ENCODE peak calls at places on chromosome 22, in ten cellular contexts. One of them, this sample, is unnamed.

GRCh38 chr22:24423519-24424000 is 3.8 kb upstream of the ADORA2A start:
- DNase-seq in tibial nerve: no peak
- DNase-seq in NCI-H774: no peak
- DNase-seq in substantia nigra: no peak
- DNase-seq in adipocyte: peak; percentile 80
- DNase-seq in stimulated activated naive CD8-positive, alpha-beta T cell treated with anti-CD3 and anti-CD28 coated beads, Interleukin-15, amount 100 ng/mL, for 72 hours: peak; percentile 75
- DNase-seq in GM23248: peak; percentile 71
- DNase-seq in GM23338: peak; percentile 70
- DNase-seq in activated CD8-positive, alpha-beta memory T cell treated with anti-CD3 and anti-CD28 coated beads for 1 hour: no peak
- DNase-seq in BJ: no peak
- DNase-seq in this sample: no peak

GRCh38 chr22:35375031-35375430 is 5.9 kb upstream of the HMOX1 start:
- DNase-seq in NCI-H774: no peak
- DNase-seq in BJ: no peak
- DNase-seq in activated CD8-positive, alpha-beta memory T cell treated with anti-CD3 and anti-CD28 coated beads for 1 hour: no peak
- DNase-seq in tibial nerve: no peak
- DNase-seq in stimulated activated naive CD8-positive, alpha-beta T cell treated with anti-CD3 and anti-CD28 coated beads, Interleukin-15, amount 100 ng/mL, for 72 hours: no peak
- DNase-seq in GM23248: peak; percentile 77
- DNase-seq in GM23338: no peak
- DNase-seq in adipocyte: no peak
- DNase-seq in substantia nigra: no peak
- DNase-seq in this sample: no peak

GRCh38 chr22:32480238-32480637 is 5.6 kb downstream of the FBXO7 start:
- DNase-seq in NCI-H774: no peak
- DNase-seq in substantia nigra: no peak
- DNase-seq in GM23248: no peak
- DNase-seq in stimulated activated naive CD8-positive, alpha-beta T cell treated with anti-CD3 and anti-CD28 coated beads, Interleukin-15, amount 100 ng/mL, for 72 hours: no peak
- DNase-seq in BJ: no peak
- DNase-seq in activated CD8-positive, alpha-beta memory T cell treated with anti-CD3 and anti-CD28 coated beads for 1 hour: no peak
- DNase-seq in adipocyte: no peak
- DNase-seq in tibial nerve: no peak
- DNase-seq in GM23338: no peak
- DNase-seq in this sample: no peak

GRCh38 chr22:24517446-24517845 is 22.3 kb downstream of the UPB1 start:
- DNase-seq in substantia nigra: no peak
- DNase-seq in stimulated activated naive CD8-positive, alpha-beta T cell treated with anti-CD3 and anti-CD28 coated beads, Interleukin-15, amount 100 ng/mL, for 72 hours: no peak
- DNase-seq in adipocyte: no peak
- DNase-seq in GM23248: no peak
- DNase-seq in BJ: no peak
- DNase-seq in activated CD8-positive, alpha-beta memory T cell treated with anti-CD3 and anti-CD28 coated beads for 1 hour: no peak
- DNase-seq in GM23338: no peak
- DNase-seq in NCI-H774: no peak
- DNase-seq in tibial nerve: no peak
- DNase-seq in this sample: no peak

GRCh38 chr22:46351131-46351735 is 15.7 kb downstream of the TRMU start:
- DNase-seq in BJ: no peak
- DNase-seq in adipocyte: no peak
- DNase-seq in activated CD8-positive, alpha-beta memory T cell treated with anti-CD3 and anti-CD28 coated beads for 1 hour: no peak
- DNase-seq in NCI-H774: no peak
- DNase-seq in substantia nigra: no peak
- DNase-seq in tibial nerve: no peak
- DNase-seq in stimulated activated naive CD8-positive, alpha-beta T cell treated with anti-CD3 and anti-CD28 coated beads, Interleukin-15, amount 100 ng/mL, for 72 hours: no peak
- DNase-seq in GM23338: no peak
- DNase-seq in GM23248: no peak
- DNase-seq in this sample: no peak

GRCh38 chr22:50252081-50253045 is 1.3 kb upstream of the HDAC10 start:
- DNase-seq in substantia nigra: peak; percentile 40
- DNase-seq in adipocyte: peak; percentile 86
- DNase-seq in GM23248: peak; percentile 86
- DNase-seq in NCI-H774: no peak
- DNase-seq in tibial nerve: peak; percentile 80
- DNase-seq in stimulated activated naive CD8-positive, alpha-beta T cell treated with anti-CD3 and anti-CD28 coated beads, Interleukin-15, amount 100 ng/mL, for 72 hours: peak; percentile 73
- DNase-seq in BJ: no peak
- DNase-seq in activated CD8-positive, alpha-beta memory T cell treated with anti-CD3 and anti-CD28 coated beads for 1 hour: no peak
- DNase-seq in GM23338: peak; percentile 87
- DNase-seq in this sample: peak; percentile 68

GRCh38 chr22:29129644-29130201 is 56.9 kb downstream of the KREMEN1 start:
- DNase-seq in tibial nerve: no peak
- DNase-seq in stimulated activated naive CD8-positive, alpha-beta T cell treated with anti-CD3 and anti-CD28 coated beads, Interleukin-15, amount 100 ng/mL, for 72 hours: no peak
- DNase-seq in NCI-H774: peak; percentile 24
- DNase-seq in adipocyte: no peak
- DNase-seq in substantia nigra: no peak
- DNase-seq in activated CD8-positive, alpha-beta memory T cell treated with anti-CD3 and anti-CD28 coated beads for 1 hour: no peak
- DNase-seq in BJ: no peak
- DNase-seq in GM23248: peak; percentile 57
- DNase-seq in GM23338: no peak
- DNase-seq in this sample: no peak

GRCh38 chr22:20672082-20672424 is 101.9 kb upstream of the SERPIND1 start:
- DNase-seq in BJ: no peak
- DNase-seq in NCI-H774: no peak
- DNase-seq in stimulated activated naive CD8-positive, alpha-beta T cell treated with anti-CD3 and anti-CD28 coated beads, Interleukin-15, amount 100 ng/mL, for 72 hours: no peak
- DNase-seq in tibial nerve: no peak
- DNase-seq in substantia nigra: no peak
- DNase-seq in adipocyte: no peak
- DNase-seq in activated CD8-positive, alpha-beta memory T cell treated with anti-CD3 and anti-CD28 coated beads for 1 hour: no peak
- DNase-seq in GM23338: no peak
- DNase-seq in GM23248: no peak
- DNase-seq in this sample: no peak

GRCh38 chr22:47071078-47071811 is 308.8 kb downstream of the TBC1D22A start:
- DNase-seq in GM23248: no peak
- DNase-seq in BJ: no peak
- DNase-seq in activated CD8-positive, alpha-beta memory T cell treated with anti-CD3 and anti-CD28 coated beads for 1 hour: no peak
- DNase-seq in substantia nigra: no peak
- DNase-seq in adipocyte: no peak
- DNase-seq in NCI-H774: no peak
- DNase-seq in GM23338: no peak
- DNase-seq in stimulated activated naive CD8-positive, alpha-beta T cell treated with anti-CD3 and anti-CD28 coated beads, Interleukin-15, amount 100 ng/mL, for 72 hours: no peak
- DNase-seq in tibial nerve: no peak
- DNase-seq in this sample: no peak

GRCh38 chr22:27561301-27561820 is 240.2 kb downstream of the MN1 start:
- DNase-seq in NCI-H774: no peak
- DNase-seq in adipocyte: no peak
- DNase-seq in GM23248: peak; percentile 38
- DNase-seq in substantia nigra: no peak
- DNase-seq in activated CD8-positive, alpha-beta memory T cell treated with anti-CD3 and anti-CD28 coated beads for 1 hour: no peak
- DNase-seq in tibial nerve: no peak
- DNase-seq in GM23338: no peak
- DNase-seq in stimulated activated naive CD8-positive, alpha-beta T cell treated with anti-CD3 and anti-CD28 coated beads, Interleukin-15, amount 100 ng/mL, for 72 hours: no peak
- DNase-seq in BJ: no peak
- DNase-seq in this sample: no peak

GRCh38 chr22:50086526-50086925 is 1.3 kb upstream of the MLC1 start:
- DNase-seq in BJ: peak; percentile 22
- DNase-seq in substantia nigra: no peak
- DNase-seq in adipocyte: peak; percentile 71
- DNase-seq in GM23248: peak; percentile 43
- DNase-seq in stimulated activated naive CD8-positive, alpha-beta T cell treated with anti-CD3 and anti-CD28 coated beads, Interleukin-15, amount 100 ng/mL, for 72 hours: no peak
- DNase-seq in activated CD8-positive, alpha-beta memory T cell treated with anti-CD3 and anti-CD28 coated beads for 1 hour: no peak
- DNase-seq in tibial nerve: peak; percentile 6
- DNase-seq in GM23338: no peak
- DNase-seq in NCI-H774: no peak
- DNase-seq in this sample: no peak

GRCh38 chr22:20027966-20028854 is 7.3 kb downstream of the TANGO2 start:
- DNase-seq in activated CD8-positive, alpha-beta memory T cell treated with anti-CD3 and anti-CD28 coated beads for 1 hour: no peak
- DNase-seq in tibial nerve: no peak
- DNase-seq in substantia nigra: no peak
- DNase-seq in adipocyte: peak; percentile 31
- DNase-seq in NCI-H774: no peak
- DNase-seq in BJ: no peak
- DNase-seq in GM23338: no peak
- DNase-seq in GM23248: peak; percentile 45
- DNase-seq in stimulated activated naive CD8-positive, alpha-beta T cell treated with anti-CD3 and anti-CD28 coated beads, Interleukin-15, amount 100 ng/mL, for 72 hours: no peak
- DNase-seq in this sample: no peak

GRCh38 chr22:41900652-41901312 is 14.1 kb downstream of the SHISA8 start:
- DNase-seq in NCI-H774: no peak
- DNase-seq in activated CD8-positive, alpha-beta memory T cell treated with anti-CD3 and anti-CD28 coated beads for 1 hour: no peak
- DNase-seq in BJ: no peak
- DNase-seq in substantia nigra: no peak
- DNase-seq in tibial nerve: no peak
- DNase-seq in stimulated activated naive CD8-positive, alpha-beta T cell treated with anti-CD3 and anti-CD28 coated beads, Interleukin-15, amount 100 ng/mL, for 72 hours: no peak
- DNase-seq in adipocyte: no peak
- DNase-seq in GM23248: no peak
- DNase-seq in GM23338: no peak
- DNase-seq in this sample: no peak

GRCh38 chr22:47929073-47929472 is 1166.6 kb downstream of the TBC1D22A start:
- DNase-seq in GM23248: no peak
- DNase-seq in stimulated activated naive CD8-positive, alpha-beta T cell treated with anti-CD3 and anti-CD28 coated beads, Interleukin-15, amount 100 ng/mL, for 72 hours: no peak
- DNase-seq in tibial nerve: no peak
- DNase-seq in substantia nigra: no peak
- DNase-seq in NCI-H774: no peak
- DNase-seq in activated CD8-positive, alpha-beta memory T cell treated with anti-CD3 and anti-CD28 coated beads for 1 hour: no peak
- DNase-seq in GM23338: no peak
- DNase-seq in BJ: no peak
- DNase-seq in adipocyte: no peak
- DNase-seq in this sample: no peak

GRCh38 chr22:37749831-37750595 is 53.2 kb downstream of the TRIOBP start:
- DNase-seq in GM23248: peak; percentile 86
- DNase-seq in adipocyte: peak; percentile 53
- DNase-seq in activated CD8-positive, alpha-beta memory T cell treated with anti-CD3 and anti-CD28 coated beads for 1 hour: no peak
- DNase-seq in stimulated activated naive CD8-positive, alpha-beta T cell treated with anti-CD3 and anti-CD28 coated beads, Interleukin-15, amount 100 ng/mL, for 72 hours: no peak
- DNase-seq in NCI-H774: no peak
- DNase-seq in BJ: no peak
- DNase-seq in GM23338: no peak
- DNase-seq in substantia nigra: no peak
- DNase-seq in tibial nerve: no peak
- DNase-seq in this sample: no peak

GRCh38 chr22:47192651-47193437 is 430.4 kb downstream of the TBC1D22A start:
- DNase-seq in BJ: no peak
- DNase-seq in NCI-H774: peak; percentile 55
- DNase-seq in adipocyte: no peak
- DNase-seq in activated CD8-positive, alpha-beta memory T cell treated with anti-CD3 and anti-CD28 coated beads for 1 hour: no peak
- DNase-seq in tibial nerve: no peak
- DNase-seq in GM23338: no peak
- DNase-seq in stimulated activated naive CD8-positive, alpha-beta T cell treated with anti-CD3 and anti-CD28 coated beads, Interleukin-15, amount 100 ng/mL, for 72 hours: no peak
- DNase-seq in GM23248: no peak
- DNase-seq in substantia nigra: no peak
- DNase-seq in this sample: no peak